ENCODE peak calls at places on chromosomes 13 and 19, in four cellular contexts. K is stimulated activated CD8-positive, alpha-beta memory T cell treated with anti-CD3 and anti-CD28 coated beads, Interleukin-2, amount 100 ng/mL, for 48 hours; G is activated naive CD8-positive, alpha-beta T cell treated with anti-CD3 and anti-CD28 coated beads, Interleukin-2, amount 50 U/mL, for 24 hours; M is caudate nucleus. A is an unnamed sample.

GRCh38 chr13:113539822-113540221 is 44.7 kb upstream of the TFDP1 start:
- DNase-seq in K (no peak), M (no peak), G (no peak), A (no peak)

GRCh38 chr13:23427342-23428182 is 5.9 kb downstream of the SACS start:
- DNase-seq in G (no peak), K (no peak), M (no peak), A (no peak)

GRCh38 chr13:92843549-92843948 is 383.1 kb upstream of the GPC6 start:
- DNase-seq in M (no peak), G (no peak), K (no peak), A (no peak)

GRCh38 chr13:50309872-50310594 is 294.8 kb downstream of the KCNRG start:
- DNase-seq in K (no peak), G (no peak), M (no peak), A (no peak)

GRCh38 chr19:6935069-6935468 is 47.7 kb downstream of the ADGRE1 start:
- DNase-seq in M (no peak), K (no peak), G (no peak), A (no peak)

GRCh38 chr19:5436101-5436947 is 18.9 kb upstream of the ZNRF4 start:
- DNase-seq in G (no peak), M (no peak), K (no peak), A (peak; percentile 86)

GRCh38 chr13:113182046-113182445 is 23.6 kb downstream of the PROZ start:
- DNase-seq in M (no peak), G (no peak), K (no peak), A (no peak)

GRCh38 chr19:35228177-35228930 is at the start of gene FAM187B:
- DNase-seq in K (no peak), G (no peak), M (no peak), A (no peak)

GRCh38 chr13:110388141-110388943 is 81.3 kb downstream of the COL4A2 start:
- DNase-seq in K (no peak), G (no peak), M (no peak), A (no peak)

GRCh38 chr19:56504581-56504980 is 3.1 kb upstream of the ZNF471 start:
- DNase-seq in G (no peak), K (no peak), M (no peak), A (no peak)